ENCODE peak calls at places on chromosomes 5 and 9, in six cellular contexts. One of them, this sample, is unnamed.

GRCh38 chr9:23408874-23409273 is 417.2 kb downstream of the ELAVL2 start:
- DNase-seq in trophoblast cell: no peak
- DNase-seq in mesenchymal stem cell: no peak
- DNase-seq in H1: no peak
- DNase-seq in IMR-90: no peak
- DNase-seq in H9: no peak
- DNase-seq in this sample: no peak

GRCh38 chr5:29079771-29080170 is 2041.4 kb upstream of the CDH9 start:
- DNase-seq in mesenchymal stem cell: no peak
- DNase-seq in IMR-90: no peak
- DNase-seq in trophoblast cell: no peak
- DNase-seq in H1: peak
- DNase-seq in H9: peak
- DNase-seq in this sample: no peak

GRCh38 chr9:118305371-118305770 is 601.2 kb downstream of the TLR4 start:
- DNase-seq in IMR-90: no peak
- DNase-seq in H9: no peak
- DNase-seq in H1: no peak
- DNase-seq in trophoblast cell: no peak
- DNase-seq in mesenchymal stem cell: no peak
- DNase-seq in this sample: no peak

GRCh38 chr9:110429453-110429852 is 91.8 kb upstream of the TXNDC8 start:
- DNase-seq in mesenchymal stem cell: no peak
- DNase-seq in H1: no peak
- DNase-seq in IMR-90: peak
- DNase-seq in trophoblast cell: no peak
- DNase-seq in H9: no peak
- DNase-seq in this sample: no peak

GRCh38 chr9:12813960-12814876 is 39.4 kb downstream of the LURAP1L start:
- DNase-seq in H1: no peak
- DNase-seq in IMR-90: peak
- DNase-seq in H9: no peak
- DNase-seq in mesenchymal stem cell: peak
- DNase-seq in trophoblast cell: peak
- DNase-seq in this sample: no peak

GRCh38 chr9:117354252-117354847 is 60.5 kb downstream of the ASTN2 start:
- DNase-seq in H1: no peak
- DNase-seq in trophoblast cell: no peak
- DNase-seq in mesenchymal stem cell: no peak
- DNase-seq in IMR-90: no peak
- DNase-seq in H9: no peak
- DNase-seq in this sample: no peak

GRCh38 chr5:146306838-146307237 is 31.8 kb upstream of the POU4F3 start:
- DNase-seq in IMR-90: no peak
- DNase-seq in trophoblast cell: peak
- DNase-seq in H1: no peak
- DNase-seq in H9: no peak
- DNase-seq in mesenchymal stem cell: no peak
- DNase-seq in this sample: no peak

GRCh38 chr5:83927140-83927733 is 206.6 kb upstream of the HAPLN1 start:
- DNase-seq in H1: peak
- DNase-seq in IMR-90: peak
- DNase-seq in mesenchymal stem cell: peak
- DNase-seq in trophoblast cell: peak
- DNase-seq in H9: peak
- DNase-seq in this sample: peak

GRCh38 chr5:149240354-149240998 is 31.2 kb upstream of the AFAP1L1 start:
- DNase-seq in trophoblast cell: no peak
- DNase-seq in H1: no peak
- DNase-seq in H9: no peak
- DNase-seq in mesenchymal stem cell: no peak
- DNase-seq in IMR-90: no peak
- DNase-seq in this sample: no peak

GRCh38 chr9:129704797-129705196 is 39.4 kb downstream of the PRRX2 start:
- DNase-seq in H1: no peak
- DNase-seq in mesenchymal stem cell: no peak
- DNase-seq in trophoblast cell: no peak
- DNase-seq in IMR-90: no peak
- DNase-seq in H9: no peak
- DNase-seq in this sample: no peak

GRCh38 chr5:125870271-125870670 is 552.9 kb upstream of the GRAMD2B start:
- DNase-seq in H9: no peak
- DNase-seq in IMR-90: peak
- DNase-seq in H1: no peak
- DNase-seq in mesenchymal stem cell: peak
- DNase-seq in trophoblast cell: no peak
- DNase-seq in this sample: no peak

GRCh38 chr5:111461261-111461671 is 51.1 kb downstream of the STARD4 start:
- DNase-seq in IMR-90: peak
- DNase-seq in H1: peak
- DNase-seq in mesenchymal stem cell: peak
- DNase-seq in trophoblast cell: peak
- DNase-seq in H9: peak
- DNase-seq in this sample: peak

GRCh38 chr5:75023368-75024159 is 28.8 kb downstream of the GCNT4 start:
- DNase-seq in mesenchymal stem cell: no peak
- DNase-seq in H9: no peak
- DNase-seq in trophoblast cell: no peak
- DNase-seq in IMR-90: peak
- DNase-seq in H1: no peak
- DNase-seq in this sample: no peak

GRCh38 chr9:119179701-119180100 is 189.5 kb downstream of the BRINP1 start:
- DNase-seq in trophoblast cell: no peak
- DNase-seq in mesenchymal stem cell: no peak
- DNase-seq in H9: no peak
- DNase-seq in H1: no peak
- DNase-seq in IMR-90: no peak
- DNase-seq in this sample: no peak

GRCh38 chr5:146020100-146020499 is 83.7 kb downstream of the SH3RF2 start:
- DNase-seq in H9: no peak
- DNase-seq in H1: no peak
- DNase-seq in trophoblast cell: no peak
- DNase-seq in mesenchymal stem cell: no peak
- DNase-seq in IMR-90: no peak
- DNase-seq in this sample: no peak

GRCh38 chr5:124337996-124338395 is 408.4 kb downstream of the ZNF608 start:
- DNase-seq in H1: no peak
- DNase-seq in mesenchymal stem cell: peak
- DNase-seq in IMR-90: peak
- DNase-seq in H9: no peak
- DNase-seq in trophoblast cell: peak
- DNase-seq in this sample: no peak

GRCh38 chr9:80185112-80185738 is 613.5 kb downstream of the TLE4 start:
- DNase-seq in trophoblast cell: no peak
- DNase-seq in mesenchymal stem cell: no peak
- DNase-seq in H9: no peak
- DNase-seq in H1: no peak
- DNase-seq in IMR-90: no peak
- DNase-seq in this sample: no peak

DNA sequence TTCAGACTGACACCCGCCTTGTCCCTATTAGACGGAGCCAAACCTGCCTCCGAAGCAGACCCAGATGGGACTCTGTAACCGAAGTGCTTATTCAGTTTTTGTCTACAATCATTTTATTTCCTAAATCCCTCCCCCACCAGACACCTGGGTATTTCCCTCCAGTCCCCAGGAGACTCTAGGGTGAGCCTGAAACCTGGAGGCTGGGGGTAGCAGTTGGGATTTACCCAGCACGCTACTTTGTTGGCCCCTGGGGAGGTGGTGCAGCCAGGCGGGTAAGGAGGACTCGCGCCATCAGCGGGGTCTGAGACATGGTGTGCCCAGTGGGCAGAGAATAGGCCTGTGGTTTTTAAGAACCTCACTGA is 1.3 kb upstream of the LHX2 start:
- DNase-seq in H9: no peak
- DNase-seq in IMR-90: no peak
- DNase-seq in mesenchymal stem cell: no peak
- DNase-seq in trophoblast cell: no peak
- DNase-seq in H1: no peak
- DNase-seq in this sample: no peak
- H3K4me2 ChIP-seq in H9: peak
- H3K4me2 ChIP-seq in IMR-90: no peak
- H3K4me2 ChIP-seq in mesenchymal stem cell: no peak
- H3K4me2 ChIP-seq in trophoblast cell: no peak
- H3K4me2 ChIP-seq in H1: peak
- H3K4me2 ChIP-seq in this sample: peak

DNA sequence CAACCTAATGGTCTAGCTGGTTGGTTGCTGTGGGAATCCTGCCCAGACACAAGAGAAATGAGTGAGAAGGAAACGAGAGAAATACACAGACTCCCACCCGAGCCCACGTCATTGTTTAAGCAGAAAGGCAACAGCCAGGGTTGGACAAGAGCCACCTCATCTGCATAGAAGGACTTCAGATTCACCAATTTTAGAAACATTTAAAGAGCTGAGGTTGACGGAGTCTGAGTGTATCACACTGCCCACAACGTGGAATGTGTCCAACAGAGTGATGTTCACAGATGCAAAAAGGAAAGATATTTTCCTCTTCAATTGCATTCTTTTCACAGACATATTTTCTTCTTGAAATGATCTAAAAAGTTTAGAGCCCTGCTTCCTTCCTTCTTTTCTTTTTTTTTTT is 349.5 kb downstream of the AGTPBP1 start:
- DNase-seq in H1: no peak
- DNase-seq in mesenchymal stem cell: no peak
- DNase-seq in H9: no peak
- DNase-seq in IMR-90: no peak
- DNase-seq in trophoblast cell: no peak
- DNase-seq in this sample: no peak
- H2AK5ac ChIP-seq in H1: no peak
- H2AK5ac ChIP-seq in mesenchymal stem cell: no peak
- H2AK5ac ChIP-seq in H9: no peak
- H2AK5ac ChIP-seq in IMR-90: no peak
- H2AK5ac ChIP-seq in trophoblast cell: no peak
- H2AK5ac ChIP-seq in this sample: no peak

GRCh38 chr9:132946624-132947295 is 2.3 kb upstream of the TSC1 start:
- DNase-seq in H9: peak
- DNase-seq in mesenchymal stem cell: peak
- DNase-seq in H1: peak
- DNase-seq in IMR-90: peak
- DNase-seq in trophoblast cell: no peak
- DNase-seq in this sample: peak

GRCh38 chr9:132946216-132946615 is 1.8 kb upstream of the TSC1 start:
- DNase-seq in IMR-90: no peak
- DNase-seq in H1: no peak
- DNase-seq in H9: no peak
- DNase-seq in mesenchymal stem cell: peak
- DNase-seq in trophoblast cell: no peak
- DNase-seq in this sample: no peak

GRCh38 chr9:132948482-132949050 is 4.2 kb upstream of the TSC1 start:
- DNase-seq in H1: no peak
- DNase-seq in IMR-90: no peak
- DNase-seq in mesenchymal stem cell: no peak
- DNase-seq in trophoblast cell: no peak
- DNase-seq in H9: no peak
- DNase-seq in this sample: no peak

GRCh38 chr9:132947751-132948150 is 3.3 kb upstream of the TSC1 start:
- DNase-seq in trophoblast cell: no peak
- DNase-seq in H1: no peak
- DNase-seq in IMR-90: no peak
- DNase-seq in H9: no peak
- DNase-seq in mesenchymal stem cell: no peak
- DNase-seq in this sample: no peak

DNA sequence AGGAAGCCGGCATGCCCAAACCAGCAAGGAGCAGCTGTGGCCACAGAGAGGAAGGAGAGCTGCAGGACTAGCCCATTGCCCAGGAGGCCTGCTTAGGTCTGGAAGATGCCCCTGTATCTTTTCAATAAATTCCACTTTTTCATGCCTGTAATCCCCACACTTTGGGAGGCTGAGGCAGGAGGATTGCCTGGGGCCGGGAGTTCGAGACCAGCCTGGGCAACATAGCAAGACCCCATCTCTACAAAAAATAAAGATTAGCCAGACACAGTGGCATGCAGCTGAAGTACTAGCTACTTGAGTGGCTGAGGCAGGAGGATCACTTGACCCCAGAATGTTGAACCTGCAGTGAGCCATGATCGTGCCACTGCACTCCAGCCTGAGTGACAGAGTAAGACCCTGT is 5.3 kb upstream of the TSC1 start:
- DNase-seq in H9: no peak
- DNase-seq in trophoblast cell: no peak
- DNase-seq in mesenchymal stem cell: no peak
- DNase-seq in IMR-90: no peak
- DNase-seq in H1: no peak
- DNase-seq in this sample: no peak
- H3K14ac ChIP-seq in H9: no peak
- H3K14ac ChIP-seq in trophoblast cell: no peak
- H3K14ac ChIP-seq in mesenchymal stem cell: no peak
- H3K14ac ChIP-seq in IMR-90: no peak
- H3K14ac ChIP-seq in H1: no peak
- H3K14ac ChIP-seq in this sample: no peak

GRCh38 chr9:92373167-92373566 is 31.2 kb downstream of the OGN start:
- DNase-seq in H9: no peak
- DNase-seq in mesenchymal stem cell: no peak
- DNase-seq in IMR-90: no peak
- DNase-seq in H1: no peak
- DNase-seq in trophoblast cell: no peak
- DNase-seq in this sample: no peak

GRCh38 chr9:92381780-92382179 is 22.6 kb downstream of the OGN start:
- DNase-seq in IMR-90: no peak
- DNase-seq in H1: no peak
- DNase-seq in mesenchymal stem cell: no peak
- DNase-seq in trophoblast cell: no peak
- DNase-seq in H9: no peak
- DNase-seq in this sample: no peak

GRCh38 chr9:92377904-92378303 is 26.5 kb downstream of the OGN start:
- DNase-seq in mesenchymal stem cell: no peak
- DNase-seq in IMR-90: peak
- DNase-seq in H1: no peak
- DNase-seq in trophoblast cell: no peak
- DNase-seq in H9: no peak
- DNase-seq in this sample: no peak

GRCh38 chr9:92384373-92384772 is 20.0 kb downstream of the OGN start:
- DNase-seq in H9: no peak
- DNase-seq in trophoblast cell: no peak
- DNase-seq in IMR-90: peak
- DNase-seq in H1: no peak
- DNase-seq in mesenchymal stem cell: no peak
- DNase-seq in this sample: no peak

DNA sequence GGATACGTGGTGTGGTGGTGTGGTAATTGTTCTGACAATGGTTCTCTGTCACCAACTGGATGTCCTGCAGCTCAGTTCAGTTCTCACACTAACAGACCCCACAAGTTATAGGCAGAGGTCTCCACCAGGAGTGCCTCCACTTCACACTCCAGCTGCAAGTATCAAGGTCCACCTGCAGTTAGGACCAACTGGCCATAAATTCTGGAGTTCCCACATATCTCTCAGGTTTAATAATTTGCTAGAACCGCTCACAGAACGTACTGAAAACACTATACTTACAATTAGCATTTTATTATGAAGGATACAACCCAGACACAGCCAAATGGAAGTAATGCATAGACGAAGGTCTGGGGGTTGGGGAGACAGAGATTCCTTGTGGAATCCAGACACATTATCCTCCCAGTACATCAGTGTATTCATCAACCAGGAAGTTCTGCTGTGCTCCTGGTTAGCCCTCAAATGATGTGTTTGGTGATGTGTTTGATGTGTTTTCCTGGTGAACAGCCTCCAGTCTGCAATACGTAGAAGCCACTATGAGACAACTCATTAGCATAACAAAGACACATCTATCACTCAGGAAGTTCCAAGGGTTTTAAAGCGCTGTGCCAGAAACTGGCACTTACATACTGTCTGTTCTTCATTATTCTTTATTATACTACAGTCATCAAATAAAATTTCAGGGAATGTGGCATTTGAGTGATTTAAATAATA is 25.4 kb downstream of the OGN start:
- DNase-seq in mesenchymal stem cell: no peak
- DNase-seq in IMR-90: peak
- DNase-seq in H9: no peak
- DNase-seq in H1: no peak
- DNase-seq in trophoblast cell: no peak
- DNase-seq in this sample: no peak
- H3K4me2 ChIP-seq in mesenchymal stem cell: no peak
- H3K4me2 ChIP-seq in IMR-90: no peak
- H3K4me2 ChIP-seq in H9: no peak
- H3K4me2 ChIP-seq in H1: no peak
- H3K4me2 ChIP-seq in trophoblast cell: no peak
- H3K4me2 ChIP-seq in this sample: no peak

This sample was measured in neuronal stem cell.